ENCODE peak calls at places on chromosomes 3 and 15, in nine cellular contexts. K is NCI-H82, C is fibroblast of the conjunctiva, T is H4, V is DMS 273 treated with DMSO at 0.1 percent for 48 hours, H is mucosa of gallbladder, E is omental fat pad, D is non-pigmented ciliary epithelial cell, Z is cardiac fibroblast. X is an unnamed sample.

GRCh38 chr3:138441742-138442141 is 7.3 kb downstream of the ESYT3 start:
- DNase-seq in K (no peak), C (no peak), T (no peak), V (no peak), H (no peak), E (no peak), D (no peak), Z (peak), X (no peak)

GRCh38 chr3:123347691-123348264 is 101.1 kb downstream of the ADCY5 start:
- DNase-seq in K (no peak), C (no peak), T (no peak), V (no peak), H (no peak), E (no peak), D (no peak), Z (no peak), X (no peak)

GRCh38 chr3:184807549-184807948 is 4.4 kb upstream of the VPS8 start:
- DNase-seq in K (no peak), C (no peak), T (no peak), V (no peak), H (no peak), E (no peak), D (no peak), Z (no peak), X (no peak)

GRCh38 chr3:2714856-2715255 is 395.3 kb downstream of the IL5RA start:
- DNase-seq in K (no peak), C (no peak), T (no peak), V (no peak), H (no peak), E (no peak), D (no peak), Z (no peak), X (no peak)

GRCh38 chr3:160709477-160710182 is 32.7 kb downstream of the ARL14 start:
- DNase-seq in K (no peak), C (no peak), T (no peak), V (no peak), H (no peak), E (no peak), D (no peak), Z (no peak), X (no peak)

GRCh38 chr3:17023006-17023664 is 138.4 kb downstream of the PLCL2 start:
- DNase-seq in K (no peak), C (peak), T (peak), V (no peak), H (no peak), E (no peak), D (no peak), Z (no peak), X (no peak)

GRCh38 chr3:127448671-127449070 is 141.9 kb downstream of the TPRA1 start:
- DNase-seq in K (no peak), C (no peak), T (no peak), V (no peak), H (no peak), E (no peak), D (no peak), Z (no peak), X (no peak)

GRCh38 chr15:58520936-58521292 is 89.1 kb downstream of the LIPC start:
- DNase-seq in K (no peak), C (no peak), T (no peak), V (no peak), H (no peak), E (no peak), D (no peak), Z (no peak), X (no peak)

GRCh38 chr15:70059476-70060213 is 38.1 kb downstream of the TLE3 start:
- DNase-seq in K (no peak), C (no peak), T (no peak), V (no peak), H (no peak), E (no peak), D (no peak), Z (no peak), X (no peak)

GRCh38 chr3:63967675-63968611 is 55.4 kb downstream of the PSMD6 start:
- DNase-seq in K (peak), C (peak), T (peak), V (no peak), H (peak), E (no peak), D (no peak), Z (peak), X (no peak)

GRCh38 chr3:33883538-33884203 is 85.2 kb downstream of the PDCD6IP start:
- DNase-seq in K (peak), C (peak), T (no peak), V (no peak), H (peak), E (no peak), D (no peak), Z (peak), X (no peak)

GRCh38 chr3:17407576-17407975 is 334.9 kb downstream of the TBC1D5 start:
- DNase-seq in K (no peak), C (no peak), T (no peak), V (no peak), H (no peak), E (no peak), D (no peak), Z (no peak), X (no peak)

GRCh38 chr15:54808321-54808720 is 388.4 kb downstream of the RSL24D1 start:
- DNase-seq in K (no peak), C (no peak), T (no peak), V (no peak), H (no peak), E (no peak), D (no peak), Z (no peak), X (no peak)

GRCh38 chr3:191300422-191300821 is 28.8 kb upstream of the CCDC50 start:
- DNase-seq in K (no peak), C (no peak), T (no peak), V (no peak), H (no peak), E (no peak), D (no peak), Z (no peak), X (no peak)

GRCh38 chr15:71219646-71220045 is 104.4 kb downstream of the THSD4 start:
- DNase-seq in K (peak), C (no peak), T (peak), V (no peak), H (no peak), E (no peak), D (peak), Z (peak), X (peak)

GRCh38 chr15:49863431-49864205 is 242.8 kb downstream of the DTWD1 start:
- DNase-seq in K (no peak), C (peak), T (no peak), V (no peak), H (no peak), E (no peak), D (no peak), Z (peak), X (peak)

GRCh38 chr3:129449279-129450115 is 9.5 kb downstream of the IFT122 start:
- DNase-seq in K (no peak), C (no peak), T (no peak), V (no peak), H (no peak), E (no peak), D (no peak), Z (no peak), X (no peak)

GRCh38 chr3:4834403-4834866 is 144.8 kb upstream of the BHLHE40 start:
- DNase-seq in K (no peak), C (no peak), T (no peak), V (no peak), H (peak), E (no peak), D (no peak), Z (no peak), X (no peak)

GRCh38 chr3:129046037-129046731 is 14.4 kb upstream of the GP9 start:
- DNase-seq in K (no peak), C (no peak), T (no peak), V (no peak), H (no peak), E (no peak), D (no peak), Z (no peak), X (no peak)

GRCh38 chr15:48097264-48097663 is 23.5 kb upstream of the SLC24A5 start:
- DNase-seq in K (no peak), C (no peak), T (no peak), V (no peak), H (no peak), E (no peak), D (no peak), Z (no peak), X (no peak)

GRCh38 chr15:29822100-29822684 is at the start of gene TJP1:
- DNase-seq in K (peak), C (peak), T (peak), V (no peak), H (peak), E (no peak), D (no peak), Z (peak), X (peak)

GRCh38 chr3:138441256-138441655 is 6.8 kb downstream of the ESYT3 start:
- DNase-seq in K (no peak), C (no peak), T (no peak), V (no peak), H (no peak), E (no peak), D (no peak), Z (no peak), X (no peak)

GRCh38 chr15:62439543-62440016 is 274.5 kb upstream of the C2CD4B start:
- DNase-seq in K (no peak), C (no peak), T (no peak), V (no peak), H (no peak), E (no peak), D (no peak), Z (peak), X (no peak)

GRCh38 chr15:78676424-78677110 is 35.6 kb upstream of the CHRNB4 start:
- DNase-seq in K (no peak), C (no peak), T (no peak), V (no peak), H (no peak), E (no peak), D (no peak), Z (no peak), X (no peak)

GRCh38 chr15:48191574-48192225 is at the start of gene CTXN2:
- DNase-seq in K (peak), C (no peak), T (no peak), V (peak), H (no peak), E (no peak), D (no peak), Z (no peak), X (no peak)

GRCh38 chr3:119767936-119768601 is 13.8 kb upstream of the NR1I2 start:
- DNase-seq in K (no peak), C (no peak), T (no peak), V (no peak), H (no peak), E (no peak), D (no peak), Z (no peak), X (no peak)

GRCh38 chr15:98155356-98155755 is 194.9 kb downstream of the ARRDC4 start:
- DNase-seq in K (no peak), C (no peak), T (no peak), V (no peak), H (no peak), E (no peak), D (no peak), Z (no peak), X (no peak)

GRCh38 chr3:156941311-156941710 is 115.2 kb downstream of the LEKR1 start:
- DNase-seq in K (no peak), C (no peak), T (no peak), V (no peak), H (no peak), E (no peak), D (no peak), Z (no peak), X (no peak)

GRCh38 chr15:81491414-81492101 is 117.5 kb upstream of the TMC3 start:
- DNase-seq in K (no peak), C (no peak), T (no peak), V (no peak), H (no peak), E (no peak), D (no peak), Z (no peak), X (no peak)

GRCh38 chr3:66404246-66404645 is 96.6 kb downstream of the LRIG1 start:
- DNase-seq in K (no peak), C (no peak), T (no peak), V (no peak), H (no peak), E (no peak), D (no peak), Z (no peak), X (no peak)

GRCh38 chr3:122076414-122077292 is 21.5 kb downstream of the CD86 start:
- DNase-seq in K (no peak), C (no peak), T (no peak), V (no peak), H (no peak), E (no peak), D (no peak), Z (no peak), X (no peak)

GRCh38 chr15:79099692-79100091 is 9.1 kb upstream of the RASGRF1 start:
- DNase-seq in K (no peak), C (no peak), T (no peak), V (no peak), H (no peak), E (no peak), D (no peak), Z (no peak), X (no peak)

GRCh38 chr3:175778994-175779393 is 919.9 kb downstream of the NAALADL2 start:
- DNase-seq in K (no peak), C (no peak), T (no peak), V (no peak), H (no peak), E (no peak), D (no peak), Z (peak), X (no peak)

GRCh38 chr3:151612119-151612518 is 121.6 kb upstream of the AADACL2 start:
- DNase-seq in K (no peak), C (no peak), T (no peak), V (no peak), H (no peak), E (no peak), D (no peak), Z (peak), X (no peak)

GRCh38 chr15:58352026-58352929 is 79.5 kb upstream of the LIPC start:
- DNase-seq in K (no peak), C (no peak), T (no peak), V (no peak), H (no peak), E (no peak), D (no peak), Z (no peak), X (no peak)

X was measured in AG04450.